ENCODE peak calls at places on chromosomes 4 and X, in seven cellular contexts. G, D, B, L, K, C and V are unnamed samples. For H3K27me3, the result is how much of the 10 kb centered on the place peaks cover.

GRCh38 chr4:107669068-107669467 is 51.0 kb downstream of the PAPSS1 start:
- DNase-seq in G (no peak), D (no peak), B (no peak), L (no peak), K (no peak), C (no peak), V (no peak)

GRCh38 chrX:74211911-74212310 is 92.1 kb upstream of the ZCCHC13 start:
- DNase-seq in G (no peak), D (no peak), B (no peak), L (no peak), K (no peak), C (no peak), V (no peak)

GRCh38 chrX:73127700-73128241 is 48.5 kb upstream of the PABPC1L2A start:
- DNase-seq in G (no peak), D (peak), B (no peak), L (peak), K (peak), C (no peak), V (no peak)

GRCh38 chr4:6674500-6675149 is 19.1 kb upstream of the S100P start:
- DNase-seq in G (no peak), D (peak), B (no peak), L (no peak), K (no peak), C (no peak), V (peak)

GRCh38 chrX:38260231-38260630 is 39.6 kb upstream of the SRPX start:
- DNase-seq in G (no peak), D (peak), B (no peak), L (no peak), K (no peak), C (no peak), V (no peak)

GRCh38 chr4:152515678-152516077 is 20.2 kb downstream of the FBXW7 start:
- DNase-seq in G (no peak), D (no peak), B (no peak), L (no peak), K (no peak), C (no peak), V (peak)

GRCh38 chr4:25993564-25994185 is 79.7 kb downstream of the SMIM20 start:
- DNase-seq in G (no peak), D (no peak), B (no peak), L (no peak), K (no peak), C (no peak), V (no peak)

GRCh38 chrX:44352739-44353138 is 9.3 kb upstream of the EFHC2 start:
- DNase-seq in G (no peak), D (no peak), B (no peak), L (no peak), K (no peak), C (no peak), V (peak)

GRCh38 chr4:125389713-125390112 is 75.0 kb downstream of the FAT4 start:
- DNase-seq in G (no peak), D (no peak), B (no peak), L (no peak), K (no peak), C (no peak), V (peak)

GRCh38 chrX:56986138-56986537 is 9.2 kb downstream of the SPIN3 start:
- DNase-seq in G (no peak), D (no peak), B (no peak), L (no peak), K (no peak), C (no peak), V (no peak)

GRCh38 chr4:55020131-55020530 is 105.3 kb downstream of the KDR start:
- DNase-seq in G (no peak), D (no peak), B (no peak), L (no peak), K (no peak), C (no peak), V (no peak)

GRCh38 chrX:150159537-150159936 is 203.6 kb upstream of the MAMLD1 start:
- DNase-seq in G (no peak), D (no peak), B (no peak), L (no peak), K (no peak), C (no peak), V (no peak)

GRCh38 chrX:16695079-16695676 is 17.3 kb downstream of the CTPS2 start:
- DNase-seq in G (no peak), D (peak), B (no peak), L (peak), K (no peak), C (no peak), V (no peak)

GRCh38 chr4:123398803-123399637 is 2.4 kb downstream of the SPRY1 start:
- DNase-seq in G (peak), D (peak), B (no peak), L (peak), K (peak), C (peak), V (peak)

GRCh38 chr4:69760455-69760854 is at the start of gene SULT1B1:
- DNase-seq in G (no peak), D (no peak), B (no peak), L (no peak), K (peak), C (no peak), V (peak)

GRCh38 chr4:112063260-112063659 is 82.0 kb upstream of the FAM241A start:
- DNase-seq in G (no peak), D (no peak), B (no peak), L (no peak), K (no peak), C (no peak), V (no peak)
- TF ChIP-seq CTCF in G (no peak), D (no peak), B (no peak), L (no peak), K (no peak), C (no peak), V (peak)

DNA sequence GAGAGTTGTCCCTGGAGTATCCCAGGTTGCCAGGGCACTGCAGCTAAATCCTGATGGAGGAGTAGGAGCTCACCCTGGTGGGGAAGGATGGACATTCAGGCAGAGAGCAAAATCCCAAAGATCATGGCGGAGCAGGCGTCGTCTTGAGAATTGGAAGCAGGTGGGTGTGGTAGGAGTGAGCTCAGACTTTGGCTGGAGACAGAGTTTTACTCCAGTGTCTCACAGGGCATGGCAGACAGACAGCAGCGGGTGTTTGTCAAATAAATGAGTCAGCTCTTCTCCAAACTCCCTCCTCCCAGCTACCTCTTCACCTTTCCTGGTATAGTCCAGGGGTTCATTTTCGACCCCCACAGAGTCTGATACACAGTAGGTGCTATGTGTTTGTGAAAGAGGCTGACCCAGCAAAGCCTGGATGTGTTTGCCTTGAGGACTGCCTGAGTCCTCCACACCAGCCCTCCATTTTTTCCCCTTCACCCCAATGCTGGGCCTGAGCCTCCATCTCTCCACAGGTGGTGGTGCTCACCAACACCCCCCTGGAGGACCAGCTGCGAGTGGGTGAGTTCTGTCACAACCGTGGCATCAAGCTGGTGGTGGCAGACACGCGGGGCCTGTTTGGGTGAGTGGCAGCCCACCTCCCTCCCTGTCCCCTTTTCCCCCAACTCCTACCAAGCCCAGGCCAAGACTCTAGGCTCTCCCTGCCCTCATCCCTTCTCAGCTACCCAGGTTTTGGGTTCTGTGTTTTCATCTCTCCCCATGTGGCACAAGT is 6.9 kb downstream of the UBA1 start:
- DNase-seq in G (no peak), D (no peak), B (no peak), L (no peak), K (no peak), C (no peak), V (peak)
- H3K27ac ChIP-seq in G (no peak), D (no peak), B (peak), L (no peak), K (no peak), C (no peak), V (no peak)

GRCh38 chr4:186151499-186151898 is 39.9 kb upstream of the CYP4V2 start:
- DNase-seq in G (no peak), D (no peak), B (no peak), L (no peak), K (no peak), C (no peak), V (no peak)

GRCh38 chr4:186149872-186150271 is 41.5 kb upstream of the CYP4V2 start:
- DNase-seq in G (peak), D (peak), B (no peak), L (no peak), K (peak), C (peak), V (no peak)

GRCh38 chr4:186146443-186146842 is 41.9 kb downstream of the FAM149A start:
- DNase-seq in G (no peak), D (no peak), B (no peak), L (no peak), K (no peak), C (no peak), V (no peak)

GRCh38 chr4:186148335-186148975 is 42.9 kb upstream of the CYP4V2 start:
- DNase-seq in G (no peak), D (no peak), B (no peak), L (no peak), K (no peak), C (no peak), V (no peak)

GRCh38 chr4:186150926-186151325 is 40.4 kb upstream of the CYP4V2 start:
- DNase-seq in G (no peak), D (no peak), B (no peak), L (no peak), K (no peak), C (no peak), V (no peak)
- H3K27me3 ChIP-seq in G (under half), D (under half), B (under half), L (under half), K (under half), C (under half), V (under half)

GRCh38 chr4:4248036-4248884 is at the start of gene TMEM128:
- DNase-seq in G (peak), D (peak), B (peak), L (peak), K (peak), C (peak), V (peak)
- TF ChIP-seq CTCF in G (no peak), D (no peak), B (peak), L (peak), K (no peak), C (no peak), V (peak)